ENCODE peak calls at places on chromosome 16, in four cellular contexts. One of them, this sample, is unnamed.
A peak's percentile ranks its signal among the peaks of the same experiment; 100 is the strongest.

GRCh38 chr16:66754819-66755218 is 3.4 kb upstream of the DYNC1LI2 start:
- DNase-seq in mammary epithelial cell: no peak
- DNase-seq in tibial artery: no peak
- DNase-seq in ascending aorta: no peak
- DNase-seq in this sample: no peak

GRCh38 chr16:51550785-51551184 is 399.7 kb upstream of the SALL1 start:
- DNase-seq in mammary epithelial cell: no peak
- DNase-seq in tibial artery: no peak
- DNase-seq in ascending aorta: no peak
- DNase-seq in this sample: no peak

GRCh38 chr16:79593074-79593531 is 7.4 kb downstream of the MAF start:
- DNase-seq in mammary epithelial cell: no peak
- DNase-seq in tibial artery: no peak
- DNase-seq in ascending aorta: no peak
- DNase-seq in this sample: no peak

GRCh38 chr16:17432902-17433576 is 37.7 kb downstream of the XYLT1 start:
- DNase-seq in mammary epithelial cell: no peak
- DNase-seq in tibial artery: no peak
- DNase-seq in ascending aorta: no peak
- DNase-seq in this sample: no peak

GRCh38 chr16:10240854-10241613 is 58.8 kb upstream of the GRIN2A start:
- DNase-seq in mammary epithelial cell: peak; percentile 61
- DNase-seq in tibial artery: no peak
- DNase-seq in ascending aorta: no peak
- DNase-seq in this sample: no peak

GRCh38 chr16:80932725-80933124 is 74.0 kb downstream of the CMC2 start:
- DNase-seq in mammary epithelial cell: peak; percentile 50
- DNase-seq in tibial artery: peak; percentile 80
- DNase-seq in ascending aorta: peak; percentile 92
- DNase-seq in this sample: peak; percentile 48

GRCh38 chr16:8998114-8998513 is 34.4 kb upstream of the USP7 start:
- DNase-seq in mammary epithelial cell: peak; percentile 40
- DNase-seq in tibial artery: no peak
- DNase-seq in ascending aorta: no peak
- DNase-seq in this sample: no peak

GRCh38 chr16:56657555-56658430 is at the start of gene MT1F:
- DNase-seq in mammary epithelial cell: peak; percentile 89
- DNase-seq in tibial artery: peak; percentile 85
- DNase-seq in ascending aorta: peak; percentile 89
- DNase-seq in this sample: peak; percentile 99

GRCh38 chr16:85222151-85222863 is 110.0 kb upstream of the CIBAR2 start:
- DNase-seq in mammary epithelial cell: no peak
- DNase-seq in tibial artery: no peak
- DNase-seq in ascending aorta: no peak
- DNase-seq in this sample: no peak

GRCh38 chr16:54284931-54285413 is 1.6 kb downstream of the IRX3 start:
- DNase-seq in mammary epithelial cell: peak; percentile 54
- DNase-seq in tibial artery: peak; percentile 69
- DNase-seq in ascending aorta: no peak
- DNase-seq in this sample: no peak

GRCh38 chr16:29784901-29785500 is 5.5 kb upstream of the KIF22 start:
- DNase-seq in mammary epithelial cell: peak; percentile 42
- DNase-seq in tibial artery: peak; percentile 83
- DNase-seq in ascending aorta: peak; percentile 77
- DNase-seq in this sample: peak; percentile 81

GRCh38 chr16:71358464-71359031 is at the start of gene CALB2:
- DNase-seq in mammary epithelial cell: peak; percentile 51
- DNase-seq in tibial artery: peak; percentile 69
- DNase-seq in ascending aorta: peak; percentile 75
- DNase-seq in this sample: peak; percentile 82

GRCh38 chr16:50311134-50311528 is 44.8 kb downstream of the ADCY7 start:
- DNase-seq in mammary epithelial cell: no peak
- DNase-seq in tibial artery: peak; percentile 62
- DNase-seq in ascending aorta: peak; percentile 58
- DNase-seq in this sample: no peak

DNA sequence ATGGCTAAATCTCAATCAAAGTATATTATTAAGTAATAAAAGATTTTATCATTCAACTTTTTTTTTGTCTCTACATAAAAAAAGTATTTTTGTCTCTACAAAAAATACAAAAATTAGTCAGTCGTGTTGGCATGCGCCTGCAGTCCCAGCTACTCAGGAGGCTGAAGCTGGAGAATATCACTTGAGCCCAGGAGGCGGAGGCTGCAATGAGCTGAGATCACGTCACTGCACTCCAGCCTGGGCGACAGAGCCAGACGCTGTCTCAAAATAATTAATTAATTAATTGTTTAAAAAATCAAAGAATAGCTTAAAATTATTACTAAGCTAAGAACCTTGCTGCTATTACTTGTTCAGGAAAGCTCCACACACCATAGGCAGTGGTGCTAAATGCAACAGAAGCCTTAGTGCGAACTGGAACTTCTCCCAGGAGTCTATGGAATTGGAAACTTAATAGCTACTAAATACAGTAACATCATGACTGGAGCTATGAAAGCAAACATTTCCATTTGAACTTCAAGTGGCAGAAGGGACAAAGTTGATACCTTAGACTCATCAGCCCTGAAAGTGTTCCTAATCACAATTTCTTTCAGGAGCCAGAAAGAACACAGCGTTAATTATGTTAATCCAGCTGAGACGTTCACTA is 22.6 kb downstream of the ADCY9 start:
- DNase-seq in mammary epithelial cell: no peak
- DNase-seq in tibial artery: peak; percentile 83
- DNase-seq in ascending aorta: peak; percentile 87
- DNase-seq in this sample: no peak
- H3K9me3 ChIP-seq in mammary epithelial cell: no peaks in the 10 kb centered on the region
- H3K9me3 ChIP-seq in tibial artery: no peaks in the 10 kb centered on the region
- H3K9me3 ChIP-seq in ascending aorta: no peaks in the 10 kb centered on the region
- H3K9me3 ChIP-seq in this sample: no peaks in the 10 kb centered on the region

DNA sequence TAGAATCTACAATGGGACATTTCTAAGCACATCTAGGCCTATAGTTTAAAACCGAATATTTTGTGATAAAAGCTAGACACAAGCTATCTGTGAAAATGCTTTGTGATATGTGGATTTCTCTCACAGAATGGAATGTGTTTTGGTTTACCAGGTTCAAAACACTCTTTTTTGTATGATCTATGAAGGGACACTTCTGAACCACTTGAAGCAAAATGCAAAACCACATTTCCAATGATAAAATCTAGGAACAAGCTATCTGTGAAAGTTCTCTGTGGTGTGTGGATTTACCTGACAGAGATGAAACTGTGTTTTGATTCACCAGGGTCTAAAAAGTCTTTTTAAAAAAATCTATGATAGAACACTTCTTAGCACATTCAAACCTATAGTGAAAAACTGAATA is 2192.4 kb downstream of the TP53TG3F start:
- DNase-seq in mammary epithelial cell: no peak
- DNase-seq in tibial artery: no peak
- DNase-seq in ascending aorta: no peak
- DNase-seq in this sample: no peak
- H3K9me3 ChIP-seq in mammary epithelial cell: peaks cover 3% of the 10 kb centered on the region
- H3K9me3 ChIP-seq in tibial artery: no peaks in the 10 kb centered on the region
- H3K9me3 ChIP-seq in ascending aorta: no peaks in the 10 kb centered on the region
- H3K9me3 ChIP-seq in this sample: peaks cover 68% of the 10 kb centered on the region

GRCh38 chr16:31880322-31880979 is 6.8 kb downstream of the ZNF267 start:
- DNase-seq in mammary epithelial cell: peak; percentile 73
- DNase-seq in tibial artery: no peak
- DNase-seq in ascending aorta: no peak
- DNase-seq in this sample: no peak

GRCh38 chr16:31888735-31889134 is 15.1 kb downstream of the ZNF267 start:
- DNase-seq in mammary epithelial cell: no peak
- DNase-seq in tibial artery: no peak
- DNase-seq in ascending aorta: no peak
- DNase-seq in this sample: no peak

DNA sequence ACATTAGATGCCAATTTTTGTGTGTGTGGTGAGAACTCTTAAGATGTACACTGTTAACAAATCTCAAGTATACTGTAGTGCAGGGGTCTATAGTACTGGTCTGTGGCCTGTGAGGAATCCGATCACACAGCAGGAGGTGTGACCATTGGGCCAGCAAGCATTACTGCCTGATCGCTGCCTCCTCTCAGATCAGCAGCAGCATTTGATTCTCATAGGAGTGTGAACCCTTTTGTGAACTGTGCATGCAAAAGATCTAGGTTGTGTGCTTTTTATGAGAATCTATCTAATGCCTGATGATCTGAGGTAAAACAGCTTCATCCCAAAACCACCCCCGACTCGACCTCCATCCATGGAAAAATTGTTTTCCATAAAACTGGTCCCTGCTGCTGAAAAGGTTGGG is 12.6 kb downstream of the ZNF267 start:
- DNase-seq in mammary epithelial cell: no peak
- DNase-seq in tibial artery: no peak
- DNase-seq in ascending aorta: no peak
- DNase-seq in this sample: no peak
- H3K9me3 ChIP-seq in mammary epithelial cell: peaks cover 4% of the 10 kb centered on the region
- H3K9me3 ChIP-seq in tibial artery: no peaks in the 10 kb centered on the region
- H3K9me3 ChIP-seq in ascending aorta: peaks cover 5% of the 10 kb centered on the region
- H3K9me3 ChIP-seq in this sample: peaks cover 13% of the 10 kb centered on the region

GRCh38 chr16:35440875-35441274 is 1981.5 kb downstream of the TP53TG3F start:
- DNase-seq in mammary epithelial cell: no peak
- DNase-seq in tibial artery: no peak
- DNase-seq in ascending aorta: no peak
- DNase-seq in this sample: no peak
- H3K9me3 ChIP-seq in mammary epithelial cell: peaks cover 26% of the 10 kb centered on the region
- H3K9me3 ChIP-seq in tibial artery: no peaks in the 10 kb centered on the region
- H3K9me3 ChIP-seq in ascending aorta: no peaks in the 10 kb centered on the region
- H3K9me3 ChIP-seq in this sample: peaks cover 66% of the 10 kb centered on the region

GRCh38 chr16:46772463-46772862 is 24.3 kb upstream of the MYLK3 start:
- DNase-seq in mammary epithelial cell: no peak
- DNase-seq in tibial artery: no peak
- DNase-seq in ascending aorta: no peak
- DNase-seq in this sample: no peak

GRCh38 chr16:46768809-46769208 is 20.7 kb upstream of the MYLK3 start:
- DNase-seq in mammary epithelial cell: no peak
- DNase-seq in tibial artery: no peak
- DNase-seq in ascending aorta: no peak
- DNase-seq in this sample: no peak

GRCh38 chr16:46777804-46778203 is 29.7 kb upstream of the MYLK3 start:
- DNase-seq in mammary epithelial cell: no peak
- DNase-seq in tibial artery: no peak
- DNase-seq in ascending aorta: no peak
- DNase-seq in this sample: no peak

GRCh38 chr16:46775214-46775613 is 27.1 kb upstream of the MYLK3 start:
- DNase-seq in mammary epithelial cell: no peak
- DNase-seq in tibial artery: no peak
- DNase-seq in ascending aorta: no peak
- DNase-seq in this sample: no peak

GRCh38 chr16:46774743-46775177 is 26.6 kb upstream of the MYLK3 start:
- DNase-seq in mammary epithelial cell: no peak
- DNase-seq in tibial artery: no peak
- DNase-seq in ascending aorta: no peak
- DNase-seq in this sample: no peak
- H3K9me3 ChIP-seq in mammary epithelial cell: no peaks in the 10 kb centered on the region
- H3K9me3 ChIP-seq in tibial artery: no peaks in the 10 kb centered on the region
- H3K9me3 ChIP-seq in ascending aorta: no peaks in the 10 kb centered on the region
- H3K9me3 ChIP-seq in this sample: no peaks in the 10 kb centered on the region

DNA sequence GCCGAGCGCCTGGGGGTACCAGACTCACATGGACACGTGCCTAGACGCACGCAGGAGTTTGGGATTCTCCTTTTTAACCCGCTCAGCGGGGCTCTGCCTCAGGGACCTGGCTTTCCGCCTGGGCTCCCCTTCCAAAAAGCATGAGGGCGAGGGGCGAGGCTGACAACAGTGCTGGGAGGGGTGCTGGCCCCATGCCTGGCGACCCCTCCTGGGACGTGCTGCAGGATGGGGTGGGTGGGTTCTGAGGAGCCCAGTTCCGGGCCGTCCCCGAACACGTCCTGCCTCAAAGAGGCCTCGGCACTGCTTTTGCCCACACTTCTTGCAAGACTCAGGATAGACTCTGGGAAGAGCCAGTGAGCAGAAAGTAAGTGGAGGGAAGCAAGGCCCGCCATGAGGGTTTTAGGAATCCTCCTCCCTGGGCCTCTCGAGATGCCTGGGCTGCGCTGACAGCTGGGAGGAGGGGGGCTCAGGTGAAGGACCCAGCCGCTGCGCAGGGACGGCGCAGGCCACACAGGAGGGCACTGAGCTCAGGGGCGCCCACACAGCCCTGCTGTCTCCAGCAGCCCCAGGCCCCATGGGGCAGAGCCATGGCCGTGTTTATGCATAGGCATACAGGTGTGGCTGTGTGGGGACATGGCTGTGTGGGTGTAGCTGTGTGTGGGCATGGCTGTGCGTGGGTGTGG is 15.4 kb upstream of the PABPN1L start:
- DNase-seq in mammary epithelial cell: no peak
- DNase-seq in tibial artery: no peak
- DNase-seq in ascending aorta: no peak
- DNase-seq in this sample: no peak
- H3K9me3 ChIP-seq in mammary epithelial cell: no peaks in the 10 kb centered on the region
- H3K9me3 ChIP-seq in tibial artery: no peaks in the 10 kb centered on the region
- H3K9me3 ChIP-seq in ascending aorta: no peaks in the 10 kb centered on the region
- H3K9me3 ChIP-seq in this sample: no peaks in the 10 kb centered on the region

DNA sequence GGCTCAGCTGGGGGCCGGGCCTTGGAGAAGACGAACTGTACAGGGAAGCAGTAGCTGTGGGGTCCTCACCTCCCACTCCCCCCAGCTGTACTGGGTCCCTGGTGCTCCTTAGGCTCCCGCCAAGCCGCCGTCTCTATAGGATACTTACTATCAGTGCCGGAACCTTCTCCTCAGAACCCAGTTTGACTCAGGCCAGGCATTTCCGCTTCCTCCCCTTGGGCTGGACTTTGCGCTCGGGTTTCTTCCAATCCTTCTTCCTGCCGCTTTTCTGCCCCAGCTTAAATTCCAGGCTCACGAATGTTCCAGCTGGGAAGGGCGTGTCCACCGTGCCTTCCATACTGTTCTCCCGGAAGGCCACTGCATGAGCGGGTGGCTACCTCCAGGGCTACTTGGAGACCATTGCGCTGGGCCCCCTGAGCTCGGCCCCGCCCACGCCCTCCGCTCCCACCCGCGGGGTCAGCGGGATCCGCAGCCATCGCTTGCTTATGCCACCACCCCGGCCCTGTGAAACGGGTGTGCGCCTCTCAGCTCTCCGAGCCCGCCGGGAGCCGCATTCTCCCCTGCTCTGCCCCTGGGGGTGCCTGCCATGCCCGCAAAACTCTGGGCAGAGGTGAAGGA is 1795.9 kb downstream of the TP53TG3F start:
- DNase-seq in mammary epithelial cell: no peak
- DNase-seq in tibial artery: no peak
- DNase-seq in ascending aorta: no peak
- DNase-seq in this sample: no peak
- H3K9me3 ChIP-seq in mammary epithelial cell: peaks cover 6% of the 10 kb centered on the region
- H3K9me3 ChIP-seq in tibial artery: peaks cover 7% of the 10 kb centered on the region
- H3K9me3 ChIP-seq in ascending aorta: no peaks in the 10 kb centered on the region
- H3K9me3 ChIP-seq in this sample: peaks cover 63% of the 10 kb centered on the region

DNA sequence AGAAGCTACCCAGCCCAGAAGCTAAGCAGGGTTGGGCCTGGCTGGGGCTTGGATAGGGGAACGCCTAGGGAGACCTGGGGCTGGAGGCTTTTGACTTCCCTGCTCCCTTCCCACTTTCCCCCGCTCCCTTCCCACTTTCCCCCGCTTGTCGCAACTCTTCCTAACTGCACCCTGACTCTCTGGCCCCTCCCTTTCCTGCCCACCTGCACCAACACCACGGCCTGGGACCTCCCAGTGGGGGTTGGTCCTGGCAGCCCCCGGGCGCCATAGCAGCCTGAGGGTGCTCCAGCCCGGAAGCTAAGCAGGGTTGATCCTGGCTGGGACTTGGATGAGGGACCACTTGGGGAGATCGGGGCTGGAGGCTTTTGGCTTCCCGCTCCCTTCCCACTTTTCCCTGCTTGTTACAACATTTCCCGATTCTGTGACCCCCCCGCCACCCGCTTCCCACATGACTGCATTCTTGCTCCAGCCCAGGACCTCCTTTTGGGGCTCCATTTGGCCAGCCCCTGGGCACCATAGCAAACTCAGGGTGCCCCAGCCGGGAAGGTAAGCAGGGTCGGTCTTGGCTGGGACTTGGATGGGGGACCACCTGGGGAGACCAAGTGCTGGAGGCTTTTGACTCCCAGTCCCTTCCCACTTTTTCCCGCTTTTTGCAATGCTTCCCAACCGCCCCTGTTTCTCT is 2287.0 kb downstream of the TP53TG3F start:
- DNase-seq in mammary epithelial cell: no peak
- DNase-seq in tibial artery: no peak
- DNase-seq in ascending aorta: peak; percentile 53
- DNase-seq in this sample: no peak
- H3K9me3 ChIP-seq in mammary epithelial cell: peaks cover 22% of the 10 kb centered on the region
- H3K9me3 ChIP-seq in tibial artery: no peaks in the 10 kb centered on the region
- H3K9me3 ChIP-seq in ascending aorta: no peaks in the 10 kb centered on the region
- H3K9me3 ChIP-seq in this sample: peaks cover 73% of the 10 kb centered on the region

This sample was measured in mucosa of descending colon.